ENCODE peak calls at places on chromosome 2, in four cellular contexts. K, T, B and A are unnamed samples.

GRCh38 chr2:33068261-33068660 is 121.5 kb downstream of the LTBP1 start:
- DNase-seq in K (no peak), T (peak; percentile 36), B (no peak), A (no peak)

GRCh38 chr2:182895169-182895568 is 28.7 kb upstream of the FRZB start:
- DNase-seq in K (no peak), T (no peak), B (no peak), A (no peak)

GRCh38 chr2:176002684-176003225 is 688 bp upstream of the LNPK start:
- DNase-seq in K (no peak), T (peak; percentile 18), B (no peak), A (no peak)

GRCh38 chr2:191612496-191612895 is 65.4 kb upstream of the NABP1 start:
- DNase-seq in K (no peak), T (peak; percentile 86), B (no peak), A (no peak)

GRCh38 chr2:43024515-43024962 is 201.9 kb downstream of the ZFP36L2 start:
- DNase-seq in K (peak; percentile 66), T (peak; percentile 66), B (peak; percentile 80), A (no peak)

GRCh38 chr2:185876234-185876633 is 137.6 kb downstream of the FSIP2 start:
- DNase-seq in K (no peak), T (no peak), B (no peak), A (no peak)

GRCh38 chr2:26612522-26613240 is 28.5 kb downstream of the CIB4 start:
- DNase-seq in K (peak; percentile 40), T (peak; percentile 16), B (no peak), A (no peak)

GRCh38 chr2:176561706-176562105 is 292.5 kb downstream of the MTX2 start:
- DNase-seq in K (no peak), T (peak; percentile 42), B (no peak), A (no peak)

GRCh38 chr2:235008584-235009044 is 56.8 kb downstream of the SH3BP4 start:
- DNase-seq in K (no peak), T (no peak), B (no peak), A (no peak)

GRCh38 chr2:175840261-175840660 is 161.8 kb downstream of the LNPK start:
- DNase-seq in K (no peak), T (no peak), B (no peak), A (no peak)

GRCh38 chr2:160365691-160366367 is 127.8 kb downstream of the RBMS1 start:
- DNase-seq in K (no peak), T (no peak), B (peak; percentile 58), A (no peak)